ENCODE peak calls at places on chromosomes 2 and 18, in four cellular contexts. One of them, this sample, is unnamed.

GRCh38 chr18:45384137-45384998 is 230.9 kb upstream of the SLC14A2 start:
- DNase-seq in EH: peak; percentile 50
- DNase-seq in endothelial cell of umbilical vein: peak; percentile 45
- DNase-seq in cerebellar cortex: peak; percentile 44
- DNase-seq in this sample: peak; percentile 13

GRCh38 chr18:79093986-79094385 is 24.8 kb downstream of the ATP9B start:
- DNase-seq in endothelial cell of umbilical vein: no peak
- DNase-seq in EH: no peak
- DNase-seq in cerebellar cortex: no peak
- DNase-seq in this sample: no peak

GRCh38 chr2:35462226-35462983 is 893.2 kb upstream of the CRIM1 start:
- DNase-seq in cerebellar cortex: no peak
- DNase-seq in endothelial cell of umbilical vein: no peak
- DNase-seq in EH: peak; percentile 16
- DNase-seq in this sample: peak; percentile 11

GRCh38 chr2:67733517-67733916 is 329.3 kb downstream of the C1D start:
- DNase-seq in endothelial cell of umbilical vein: peak; percentile 55
- DNase-seq in EH: peak; percentile 52
- DNase-seq in cerebellar cortex: no peak
- DNase-seq in this sample: no peak

GRCh38 chr2:47016172-47016913 is 100.7 kb upstream of the MCFD2 start:
- DNase-seq in endothelial cell of umbilical vein: peak; percentile 71
- DNase-seq in cerebellar cortex: peak; percentile 89
- DNase-seq in EH: peak; percentile 96
- DNase-seq in this sample: no peak

GRCh38 chr2:199484927-199485326 is 27.2 kb upstream of the SATB2 start:
- DNase-seq in cerebellar cortex: no peak
- DNase-seq in EH: peak; percentile 44
- DNase-seq in endothelial cell of umbilical vein: no peak
- DNase-seq in this sample: no peak

GRCh38 chr18:46481847-46482245 is 175.2 kb downstream of the LOXHD1 start:
- DNase-seq in endothelial cell of umbilical vein: no peak
- DNase-seq in cerebellar cortex: no peak
- DNase-seq in EH: peak; percentile 11
- DNase-seq in this sample: no peak

GRCh38 chr18:8699948-8700347 is 5.4 kb upstream of the MTCL1 start:
- DNase-seq in cerebellar cortex: no peak
- DNase-seq in endothelial cell of umbilical vein: no peak
- DNase-seq in EH: peak; percentile 33
- DNase-seq in this sample: no peak

GRCh38 chr2:240249423-240250149 is 109.1 kb upstream of the OTOS start:
- DNase-seq in cerebellar cortex: no peak
- DNase-seq in endothelial cell of umbilical vein: no peak
- DNase-seq in EH: no peak
- DNase-seq in this sample: no peak

GRCh38 chr2:85797959-85798358 is 44.2 kb downstream of the ATOH8 start:
- DNase-seq in endothelial cell of umbilical vein: peak; percentile 60
- DNase-seq in cerebellar cortex: peak; percentile 52
- DNase-seq in EH: peak; percentile 62
- DNase-seq in this sample: peak; percentile 37

GRCh38 chr2:74198461-74199274 is at the start of gene MTHFD2:
- DNase-seq in endothelial cell of umbilical vein: peak; percentile 97
- DNase-seq in cerebellar cortex: peak; percentile 96
- DNase-seq in EH: peak; percentile 99
- DNase-seq in this sample: peak; percentile 94

GRCh38 chr2:230762317-230762896 is 49.8 kb downstream of the CAB39 start:
- DNase-seq in endothelial cell of umbilical vein: peak; percentile 52
- DNase-seq in cerebellar cortex: peak; percentile 34
- DNase-seq in EH: peak; percentile 55
- DNase-seq in this sample: no peak

GRCh38 chr18:28905509-28905908 is 728.6 kb upstream of the CDH2 start:
- DNase-seq in cerebellar cortex: no peak
- DNase-seq in endothelial cell of umbilical vein: peak; percentile 49
- DNase-seq in EH: peak; percentile 64
- DNase-seq in this sample: no peak